ENCODE peak calls at places on chromosomes 12 and 14, in ten cellular contexts. D is activated CD8-positive, alpha-beta memory T cell treated with anti-CD3 and anti-CD28 coated beads, Interleukin-2, amount 10 ng/mL, durations not matched to agents 7 days and 5 days; N is IMR-90; E is left cardiac atrium; H is Right ventricle myocardium superior; Y is mucosa of gallbladder; Q is NCI-H2081; Z is breast epithelium; K is DND-41; B is epithelial cell of esophagus. X is an unnamed sample.

GRCh38 chr12:124296295-124296915 is 1.5 kb downstream of the RFLNA start:
- DNase-seq in D (no peak), N (no peak), E (no peak), H (peak; percentile 26), Y (no peak), Q (no peak), Z (no peak), K (no peak), B (peak; percentile 42), X (no peak)

GRCh38 chr14:49546766-49547165 is 39.4 kb downstream of the RPS29 start:
- DNase-seq in D (no peak), N (no peak), E (no peak), H (no peak), Y (no peak), Q (no peak), Z (no peak), K (no peak), B (no peak), X (no peak)

GRCh38 chr12:57590536-57590891 is 478 bp upstream of the PIP4K2C start:
- DNase-seq in D (no peak), N (no peak), E (no peak), H (no peak), Y (no peak), Q (no peak), Z (no peak), K (no peak), B (no peak), X (no peak)

GRCh38 chr14:104786091-104786586 is 9.4 kb downstream of the AKT1 start:
- DNase-seq in D (no peak), N (no peak), E (no peak), H (peak; percentile 67), Y (no peak), Q (no peak), Z (no peak), K (no peak), B (no peak), X (no peak)

GRCh38 chr12:106282457-106283097 is 20.0 kb upstream of the TCP11L2 start:
- DNase-seq in D (peak; percentile 50), N (peak; percentile 55), E (no peak), H (no peak), Y (peak; percentile 36), Q (peak; percentile 14), Z (no peak), K (peak; percentile 18), B (peak; percentile 91), X (peak; percentile 12)

GRCh38 chr12:75471928-75472865 is 8.4 kb upstream of the GLIPR1 start:
- DNase-seq in D (no peak), N (no peak), E (no peak), H (no peak), Y (no peak), Q (no peak), Z (no peak), K (no peak), B (no peak), X (no peak)

GRCh38 chr12:62725781-62726180 is 209.2 kb downstream of the PPM1H start:
- DNase-seq in D (no peak), N (no peak), E (no peak), H (no peak), Y (no peak), Q (no peak), Z (no peak), K (no peak), B (peak; percentile 45), X (no peak)

GRCh38 chr14:47044841-47045240 is 393.3 kb upstream of the RPL10L start:
- DNase-seq in D (no peak), N (no peak), E (no peak), H (no peak), Y (peak; percentile 18), Q (peak; percentile 74), Z (no peak), K (no peak), B (peak; percentile 53), X (no peak)

GRCh38 chr12:123903301-123904065 is 69.1 kb downstream of the CCDC92 start:
- DNase-seq in D (no peak), N (no peak), E (no peak), H (no peak), Y (no peak), Q (no peak), Z (no peak), K (no peak), B (no peak), X (no peak)

GRCh38 chr12:116879509-116880212 is 1.6 kb downstream of the HRK start:
- DNase-seq in D (no peak), N (no peak), E (no peak), H (no peak), Y (no peak), Q (no peak), Z (no peak), K (no peak), B (peak; percentile 8), X (no peak)

GRCh38 chr12:53324779-53325538 is 3.5 kb upstream of the AAAS start:
- DNase-seq in D (peak; percentile 95), N (peak; percentile 84), E (peak; percentile 95), H (peak; percentile 96), Y (peak; percentile 90), Q (peak; percentile 87), Z (peak; percentile 82), K (peak; percentile 87), B (peak; percentile 89), X (peak; percentile 68)

GRCh38 chr14:77158175-77158908 is 16.8 kb upstream of the ZDHHC22 start:
- DNase-seq in D (no peak), N (peak; percentile 71), E (peak; percentile 56), H (peak; percentile 72), Y (no peak), Q (peak; percentile 76), Z (no peak), K (no peak), B (peak; percentile 65), X (no peak)

GRCh38 chr14:64755661-64756265 is 51.5 kb downstream of the PLEKHG3 start:
- DNase-seq in D (peak; percentile 77), N (peak; percentile 21), E (no peak), H (peak; percentile 32), Y (no peak), Q (no peak), Z (no peak), K (peak; percentile 16), B (peak; percentile 97), X (peak; percentile 68)

GRCh38 chr12:109385339-109386078 is 37.8 kb downstream of the MYO1H start:
- DNase-seq in D (no peak), N (peak; percentile 53), E (peak; percentile 32), H (no peak), Y (no peak), Q (peak; percentile 56), Z (no peak), K (no peak), B (peak; percentile 71), X (no peak)

GRCh38 chr12:133057446-133057845 is 20.1 kb downstream of the ZNF84 start:
- DNase-seq in D (no peak), N (peak; percentile 2), E (no peak), H (no peak), Y (no peak), Q (no peak), Z (no peak), K (no peak), B (no peak), X (no peak)

GRCh38 chr14:51668870-51669269 is 17.2 kb downstream of the FRMD6 start:
- DNase-seq in D (no peak), N (no peak), E (no peak), H (no peak), Y (no peak), Q (no peak), Z (no peak), K (no peak), B (no peak), X (no peak)

GRCh38 chr12:23719493-23719892 is 230.0 kb downstream of the SOX5 start:
- DNase-seq in D (no peak), N (no peak), E (no peak), H (no peak), Y (no peak), Q (no peak), Z (no peak), K (no peak), B (no peak), X (no peak)

GRCh38 chr12:98699568-98699967 is 54.5 kb downstream of the APAF1 start:
- DNase-seq in D (no peak), N (peak; percentile 7), E (no peak), H (no peak), Y (no peak), Q (no peak), Z (no peak), K (no peak), B (no peak), X (no peak)

GRCh38 chr12:110640275-110641025 is 26.5 kb downstream of the TCTN1 start:
- DNase-seq in D (no peak), N (no peak), E (peak; percentile 79), H (peak; percentile 74), Y (no peak), Q (no peak), Z (no peak), K (no peak), B (no peak), X (no peak)

GRCh38 chr14:56760164-56760914 is 49.9 kb downstream of the OTX2 start:
- DNase-seq in D (no peak), N (no peak), E (no peak), H (no peak), Y (no peak), Q (peak; percentile 24), Z (no peak), K (no peak), B (peak; percentile 4), X (no peak)

GRCh38 chr14:20415723-20416622 is 2.7 kb upstream of the TEP1 start:
- DNase-seq in D (peak; percentile 60), N (peak; percentile 61), E (no peak), H (no peak), Y (peak; percentile 37), Q (peak; percentile 52), Z (no peak), K (peak; percentile 63), B (peak; percentile 55), X (no peak)

GRCh38 chr12:49937639-49938300 is 12.8 kb upstream of the AQP2 start:
- DNase-seq in D (no peak), N (peak; percentile 10), E (no peak), H (no peak), Y (no peak), Q (no peak), Z (peak; percentile 40), K (no peak), B (peak; percentile 89), X (no peak)